ENCODE peak calls at places on chromosomes 7 and 10, in eight cellular contexts. X, F, R, E, L, G, C and Z are unnamed samples.

GRCh38 chr7:74288034-74288881 is 949 bp upstream of the CLIP2 start:
- DNase-seq in X (no peak), R (no peak), C (no peak), G (no peak), L (no peak), E (peak), F (no peak), Z (no peak)

GRCh38 chr7:151745090-151745638 is 131.8 kb downstream of the PRKAG2 start:
- DNase-seq in C (no peak), R (no peak), G (peak), L (peak), X (no peak), F (peak), E (no peak), Z (no peak)

GRCh38 chr10:5198386-5198785 is 1.7 kb downstream of the AKR1C4 start:
- DNase-seq in G (no peak), X (no peak), L (no peak), C (no peak), F (no peak), R (no peak), E (no peak), Z (no peak)

GRCh38 chr10:35447693-35448407 is 111.5 kb downstream of the CCNY start:
- DNase-seq in L (peak), G (peak), E (no peak), X (no peak), C (peak), R (peak), F (no peak), Z (no peak)

GRCh38 chr10:8248868-8249267 is 194.4 kb downstream of the GATA3 start:
- DNase-seq in F (no peak), L (no peak), R (no peak), G (no peak), X (no peak), E (no peak), C (no peak), Z (no peak)

GRCh38 chr10:4082851-4083250 is 297.8 kb upstream of the KLF6 start:
- DNase-seq in E (no peak), G (no peak), X (no peak), L (no peak), F (no peak), C (no peak), R (no peak), Z (no peak)

GRCh38 chr7:142168746-142169145 is 57.2 kb downstream of the MGAM2 start:
- DNase-seq in X (no peak), R (no peak), L (no peak), E (no peak), G (no peak), F (no peak), C (no peak), Z (no peak)

GRCh38 chr7:94436018-94436604 is 41.4 kb downstream of the COL1A2 start:
- DNase-seq in L (peak), R (peak), X (peak), C (peak), E (no peak), G (peak), F (no peak), Z (no peak)

GRCh38 chr10:86673216-86673826 is 5.0 kb downstream of the LDB3 start:
- DNase-seq in E (no peak), C (no peak), X (no peak), G (no peak), R (no peak), L (no peak), F (no peak), Z (no peak)

GRCh38 chr10:69818676-69819239 is 17.1 kb downstream of the COL13A1 start:
- DNase-seq in C (no peak), R (no peak), G (no peak), L (no peak), E (no peak), X (no peak), F (no peak), Z (no peak)

GRCh38 chr10:118175148-118175547 is 128.4 kb upstream of the RAB11FIP2 start:
- DNase-seq in E (no peak), X (no peak), L (no peak), C (no peak), G (no peak), R (no peak), F (no peak), Z (no peak)

GRCh38 chr10:24847476-24847875 is 104.9 kb downstream of the PRTFDC1 start:
- DNase-seq in R (no peak), F (no peak), G (no peak), C (no peak), X (no peak), L (no peak), E (no peak), Z (no peak)

GRCh38 chr7:69430502-69431145 is 167.7 kb upstream of the AUTS2 start:
- DNase-seq in C (no peak), L (peak), E (peak), X (no peak), F (peak), G (no peak), R (no peak), Z (no peak)

GRCh38 chr7:40865441-40866233 is 730.8 kb downstream of the SUGCT start:
- DNase-seq in X (no peak), F (no peak), C (no peak), L (no peak), E (no peak), R (no peak), G (no peak), Z (no peak)

GRCh38 chr7:47301657-47302295 is 280.1 kb downstream of the TNS3 start:
- DNase-seq in G (no peak), L (no peak), F (no peak), R (no peak), X (no peak), C (no peak), E (no peak), Z (no peak)

GRCh38 chr10:131692686-131693334 is 208.0 kb upstream of the PPP2R2D start:
- DNase-seq in F (no peak), E (no peak), G (no peak), X (no peak), C (no peak), L (no peak), R (no peak), Z (no peak)